ENCODE peak calls at places on chromosomes 13 and 19, in seven cellular contexts. X is C1 segment of cervical spinal cord; H is nucleus accumbens; J is AG08395; M is T-cell; N is lung microvascular endothelial cell; E is stimulated activated CD4-positive, alpha-beta T cell treated with anti-CD3 and anti-CD28 coated beads, Interleukin-4, amount 100 ng/mL, for 48 hours. F is an unnamed sample.

GRCh38 chr13:43263047-43263446 is 239.7 kb downstream of the DNAJC15 start:
- DNase-seq in X (no peak), H (no peak), J (no peak), M (no peak), N (no peak), E (no peak), F (no peak)

GRCh38 chr19:13208131-13208963 is 58.1 kb downstream of the IER2 start:
- DNase-seq in X (no peak), H (no peak), J (peak), M (peak), N (peak), E (peak), F (peak)

GRCh38 chr13:36848228-36848982 is 29.4 kb downstream of the RFXAP start:
- DNase-seq in X (no peak), H (no peak), J (no peak), M (no peak), N (peak), E (peak), F (no peak)

GRCh38 chr19:16920816-16921529 is 32.2 kb downstream of the F2RL3 start:
- DNase-seq in X (no peak), H (no peak), J (peak), M (no peak), N (peak), E (no peak), F (no peak)

GRCh38 chr19:30077851-30078355 is 135.9 kb downstream of the URI1 start:
- DNase-seq in X (no peak), H (no peak), J (no peak), M (no peak), N (no peak), E (no peak), F (no peak)

GRCh38 chr13:38602261-38602660 is 84.6 kb upstream of the FREM2 start:
- DNase-seq in X (no peak), H (no peak), J (no peak), M (no peak), N (peak), E (no peak), F (no peak)

GRCh38 chr19:38599722-38600121 is 18.0 kb downstream of the MAP4K1 start:
- DNase-seq in X (no peak), H (no peak), J (no peak), M (no peak), N (no peak), E (no peak), F (no peak)

GRCh38 chr13:86729206-86729605 is 930.0 kb upstream of the SLITRK6 start:
- DNase-seq in X (no peak), H (no peak), J (no peak), M (no peak), N (no peak), E (no peak), F (no peak)

GRCh38 chr13:46404732-46405097 is 17.7 kb upstream of the RUBCNL start:
- DNase-seq in X (no peak), H (no peak), J (no peak), M (no peak), N (no peak), E (no peak), F (no peak)